ENCODE peak calls at places on chromosomes 11 and 22, in four cellular contexts. Y is A549, F is mesothelial cell of epicardium, Q is pancreas. R is an unnamed sample.

GRCh38 chr22:33923660-33924246 is 3.5 kb upstream of the LARGE1 start:
- DNase-seq in Y (peak; percentile 43), F (peak; percentile 58), Q (peak; percentile 67), R (no peak)

GRCh38 chr11:126765196-126765595 is 235.4 kb downstream of the KIRREL3 start:
- DNase-seq in Y (no peak), Q (no peak), F (no peak), R (no peak)

GRCh38 chr11:94593030-94593429 is 25.9 kb downstream of the PIWIL4 start:
- DNase-seq in F (no peak), Q (no peak), Y (no peak), R (no peak)

GRCh38 chr22:17910561-17911311 is 113.6 kb downstream of the MICAL3 start:
- DNase-seq in F (no peak), Y (peak; percentile 7), Q (no peak), R (no peak)

GRCh38 chr11:34809191-34810106 is 106.7 kb downstream of the APIP start:
- DNase-seq in Y (no peak), Q (no peak), F (no peak), R (no peak)

GRCh38 chr11:116829525-116830183 is at the start of gene APOC3:
- DNase-seq in Y (no peak), F (no peak), Q (no peak), R (no peak)

GRCh38 chr11:113372317-113372716 is 15.3 kb upstream of the ANKK1 start:
- DNase-seq in Q (no peak), Y (no peak), F (no peak), R (no peak)

GRCh38 chr11:122197055-122197987 is 81.3 kb upstream of the BLID start:
- DNase-seq in F (no peak), Q (no peak), Y (peak; percentile 87), R (no peak)

GRCh38 chr11:3040881-3041280 is 16.3 kb downstream of the CARS1 start:
- DNase-seq in Y (no peak), Q (no peak), F (no peak), R (no peak)

GRCh38 chr22:24973867-24974266 is 21.4 kb downstream of the KIAA1671 start:
- DNase-seq in Y (no peak), Q (no peak), F (no peak), R (no peak)

GRCh38 chr11:27315816-27316215 is 47.2 kb downstream of the CCDC34 start:
- DNase-seq in Q (no peak), F (no peak), Y (no peak), R (no peak)

GRCh38 chr11:9669954-9670353 is 6.1 kb downstream of the SWAP70 start:
- DNase-seq in Y (no peak), Q (no peak), F (no peak), R (no peak)

GRCh38 chr22:42337356-42337755 is 66.9 kb upstream of the TCF20 start:
- DNase-seq in F (no peak), Y (no peak), Q (no peak), R (no peak)

GRCh38 chr22:42468841-42469240 is 36.6 kb upstream of the NFAM1 start:
- DNase-seq in Q (no peak), Y (no peak), F (no peak), R (no peak)

GRCh38 chr22:41512421-41513194 is 31.7 kb downstream of the POLR3H start:
- DNase-seq in Q (no peak), Y (peak; percentile 66), F (peak; percentile 63), R (no peak)

GRCh38 chr22:47607486-47607885 is 845.0 kb downstream of the TBC1D22A start:
- DNase-seq in Q (no peak), F (no peak), Y (no peak), R (peak; percentile 49)

GRCh38 chr11:107043242-107043991 is 25.1 kb upstream of the GUCY1A2 start:
- DNase-seq in F (no peak), Q (no peak), Y (no peak), R (no peak)

GRCh38 chr11:4140067-4140636 is 45.6 kb downstream of the RRM1 start:
- DNase-seq in F (no peak), Q (no peak), Y (no peak), R (no peak)

GRCh38 chr22:43854786-43855271 is 7.5 kb downstream of the SULT4A1 start:
- DNase-seq in F (no peak), Q (no peak), Y (no peak), R (peak; percentile 44)

GRCh38 chr11:29482510-29482909 is 534.3 kb downstream of the KCNA4 start:
- DNase-seq in Y (no peak), Q (no peak), F (no peak), R (no peak)

GRCh38 chr11:67397986-67398660 is 3.5 kb downstream of the PPP1CA start:
- DNase-seq in Y (no peak), F (no peak), Q (no peak), R (no peak)

GRCh38 chr11:131773626-131774025 is 403.2 kb downstream of the NTM start:
- DNase-seq in Y (no peak), Q (no peak), F (no peak), R (no peak)

GRCh38 chr11:44648109-44648508 is 78.7 kb upstream of the TSPAN18 start:
- DNase-seq in Q (no peak), F (no peak), Y (no peak), R (no peak)

GRCh38 chr22:50151571-50152537 is 18.7 kb upstream of the PANX2 start:
- DNase-seq in Q (no peak), Y (no peak), F (no peak), R (no peak)

GRCh38 chr11:94132152-94132558 is 3.5 kb downstream of the PANX1 start:
- DNase-seq in Q (no peak), Y (no peak), F (no peak), R (no peak)

GRCh38 chr11:44326615-44327475 is 16.9 kb upstream of the ALX4 start:
- DNase-seq in F (no peak), Q (no peak), Y (no peak), R (peak; percentile 45)

GRCh38 chr11:34050967-34051348 is 573 bp upstream of the CAPRIN1 start:
- DNase-seq in Y (no peak), F (peak; percentile 42), Q (no peak), R (no peak)

GRCh38 chr11:27627979-27628378 is 72.3 kb downstream of the BDNF start:
- DNase-seq in F (no peak), Y (no peak), Q (no peak), R (no peak)

GRCh38 chr11:76631566-76632308 is 38.8 kb downstream of the LRRC32 start:
- DNase-seq in F (no peak), Y (no peak), Q (no peak), R (no peak)

GRCh38 chr22:24985824-24986214 is 33.3 kb downstream of the KIAA1671 start:
- DNase-seq in F (no peak), Y (no peak), Q (no peak), R (no peak)

GRCh38 chr11:116930177-116930576 is 92.8 kb upstream of the APOA1 start:
- DNase-seq in F (no peak), Y (no peak), Q (no peak), R (no peak)

GRCh38 chr11:67440229-67441081 is 2.8 kb downstream of the CORO1B start:
- DNase-seq in F (no peak), Q (no peak), Y (no peak), R (no peak)

GRCh38 chr22:50571264-50572175 is 6.7 kb downstream of the CPT1B start:
- DNase-seq in Y (no peak), F (no peak), Q (no peak), R (no peak)

GRCh38 chr22:30247561-30247960 is 1.0 kb upstream of the LIF start:
- DNase-seq in Y (no peak), F (no peak), Q (no peak), R (no peak)

GRCh38 chr11:115193931-115194797 is 310.1 kb downstream of the CADM1 start:
- DNase-seq in F (no peak), Q (no peak), Y (no peak), R (no peak)

GRCh38 chr11:115185931-115186330 is 318.3 kb downstream of the CADM1 start:
- DNase-seq in Y (no peak), F (no peak), Q (no peak), R (no peak)

GRCh38 chr11:115194798-115195101 is 309.5 kb downstream of the CADM1 start:
- DNase-seq in Q (no peak), Y (no peak), F (no peak), R (no peak)

GRCh38 chr11:115191761-115192160 is 312.5 kb downstream of the CADM1 start:
- DNase-seq in F (no peak), Q (no peak), Y (no peak), R (no peak)

DNA sequence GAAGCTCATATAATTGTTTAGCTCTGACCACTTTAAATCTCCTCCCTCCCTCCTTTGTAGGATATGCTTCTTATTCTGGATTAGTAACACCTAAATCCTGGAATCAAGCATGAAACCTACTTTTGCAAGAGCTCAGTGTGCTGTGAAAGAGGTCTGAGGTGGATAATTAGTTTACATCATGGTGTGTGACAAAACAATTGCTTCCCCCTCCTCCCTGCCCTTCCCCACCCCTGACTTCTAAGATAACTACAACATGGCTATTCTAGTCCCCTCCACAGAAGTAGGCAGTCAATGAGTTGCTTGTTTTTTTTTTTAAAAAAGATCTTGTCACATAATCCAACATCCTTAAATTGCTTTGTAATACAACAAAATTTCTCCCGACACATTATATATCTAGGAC is 314.0 kb downstream of the CADM1 start:
- DNase-seq in F (no peak), Y (no peak), Q (no peak), R (no peak)
- TF ChIP-seq CTCF in F (no peak), Y (no peak), Q (no peak), R (no peak)

GRCh38 chr11:68509105-68509504 is 48.6 kb downstream of the PPP6R3 start:
- DNase-seq in F (no peak), Q (no peak), Y (no peak), R (no peak)

GRCh38 chr11:68505596-68505995 is 45.0 kb downstream of the PPP6R3 start:
- DNase-seq in Y (no peak), Q (no peak), F (no peak), R (no peak)

GRCh38 chr11:68504432-68505066 is 44.0 kb downstream of the PPP6R3 start:
- DNase-seq in F (no peak), Y (no peak), Q (no peak), R (no peak)

GRCh38 chr11:68508425-68508824 is 47.9 kb downstream of the PPP6R3 start:
- DNase-seq in F (no peak), Y (no peak), Q (no peak), R (no peak)

GRCh38 chr11:68506908-68507307 is 46.4 kb downstream of the PPP6R3 start:
- DNase-seq in F (no peak), Q (no peak), Y (no peak), R (no peak)
- TF ChIP-seq CTCF in F (no peak), Q (no peak), Y (no peak), R (no peak)

GRCh38 chr11:86264649-86265048 is 20.1 kb downstream of the EED start:
- DNase-seq in F (no peak), Y (no peak), Q (no peak), R (no peak)
- TF ChIP-seq CTCF in F (no peak), Y (no peak), Q (no peak), R (no peak)

GRCh38 chr11:17986711-17987220 is 26.1 kb downstream of the SERGEF start:
- DNase-seq in Q (no peak), Y (no peak), F (no peak), R (no peak)
- TF ChIP-seq CTCF in Q (no peak), Y (no peak), F (no peak), R (no peak)

DNA sequence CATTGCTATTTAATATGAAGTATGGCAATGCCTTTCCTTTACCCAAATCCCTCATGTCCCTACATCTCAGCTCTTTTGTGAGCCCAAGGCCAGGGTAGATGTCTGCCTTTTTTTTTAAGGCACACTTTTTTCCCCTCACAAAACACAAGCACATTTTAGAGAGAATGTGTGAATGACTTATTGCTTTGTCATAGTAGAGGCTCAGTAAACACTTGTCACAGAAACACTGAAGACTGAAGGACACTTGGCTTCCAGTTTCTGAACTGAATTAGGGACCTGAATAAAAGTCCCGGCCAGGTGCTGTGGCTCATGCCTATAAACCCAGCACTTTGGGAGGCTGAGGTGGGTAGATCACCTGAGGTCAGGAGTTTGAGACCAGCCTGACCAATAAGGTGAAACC is 2.9 kb upstream of the SCGB2A2 start:
- DNase-seq in Y (no peak), Q (no peak), F (no peak), R (no peak)
- TF ChIP-seq CTCF in Y (no peak), Q (no peak), F (no peak), R (no peak)

R was measured in upper lobe of right lung.